ENCODE peak calls at places on chromosomes 2 and 18, in nine cellular contexts. G is Panc1; O is trophoblast cell; Y is activated naive CD4-positive, alpha-beta T cell treated with Interleukin-2 at 50 U/mL for 16 hours; C is NCI-H1092; P is AG04449; L is hippocampal formation; V is HT1080; H is activated effector memory CD4-positive, alpha-beta T cell treated with Interleukin-2 at 50 U/mL for 16 hours. W is an unnamed sample.

GRCh38 chr2:174076948-174077347 is 111.8 kb upstream of the SP3 start:
- DNase-seq in G (no peak), O (no peak), Y (no peak), C (no peak), P (no peak), L (no peak), V (no peak), H (no peak), W (no peak)

GRCh38 chr18:12598181-12598921 is 59.6 kb downstream of the SPIRE1 start:
- DNase-seq in G (no peak), O (peak; percentile 78), Y (no peak), C (no peak), P (no peak), L (no peak), V (peak; percentile 61), H (no peak), W (no peak)

GRCh38 chr18:45014047-45014501 is 333.4 kb downstream of the SETBP1 start:
- DNase-seq in G (no peak), O (peak; percentile 75), Y (no peak), C (no peak), P (peak; percentile 53), L (no peak), V (peak; percentile 93), H (no peak), W (peak; percentile 73)

GRCh38 chr2:190637331-190637734 is 11.6 kb upstream of the NAB1 start:
- DNase-seq in G (no peak), O (no peak), Y (no peak), C (no peak), P (peak; percentile 23), L (no peak), V (no peak), H (no peak), W (peak; percentile 71)

GRCh38 chr2:74238879-74239278 is 40.5 kb downstream of the MTHFD2 start:
- DNase-seq in G (no peak), O (no peak), Y (no peak), C (no peak), P (no peak), L (no peak), V (peak; percentile 69), H (no peak), W (no peak)

GRCh38 chr2:57490746-57491145 is 555.9 kb upstream of the VRK2 start:
- DNase-seq in G (no peak), O (no peak), Y (no peak), C (no peak), P (no peak), L (no peak), V (no peak), H (no peak), W (no peak)

GRCh38 chr2:20188851-20189250 is 36.1 kb downstream of the SDC1 start:
- DNase-seq in G (no peak), O (no peak), Y (no peak), C (no peak), P (no peak), L (no peak), V (no peak), H (no peak), W (no peak)

GRCh38 chr2:64348386-64349142 is 105.4 kb upstream of the LGALSL start:
- DNase-seq in G (no peak), O (no peak), Y (no peak), C (no peak), P (no peak), L (no peak), V (peak; percentile 45), H (no peak), W (no peak)

GRCh38 chr2:10382313-10383061 is 65.6 kb downstream of the ODC1 start:
- DNase-seq in G (no peak), O (peak; percentile 20), Y (peak; percentile 21), C (no peak), P (no peak), L (no peak), V (no peak), H (peak; percentile 27), W (no peak)

GRCh38 chr18:56068030-56068671 is 480.2 kb upstream of the TCF4 start:
- DNase-seq in G (no peak), O (no peak), Y (no peak), C (no peak), P (peak; percentile 77), L (no peak), V (peak; percentile 86), H (no peak), W (peak; percentile 72)

GRCh38 chr2:33589444-33589843 is 9.7 kb downstream of the FAM98A start:
- DNase-seq in G (no peak), O (no peak), Y (no peak), C (no peak), P (no peak), L (no peak), V (no peak), H (no peak), W (no peak)

GRCh38 chr2:45046786-45047185 is 37.5 kb upstream of the SIX2 start:
- DNase-seq in G (no peak), O (no peak), Y (no peak), C (no peak), P (no peak), L (no peak), V (no peak), H (no peak), W (no peak)

GRCh38 chr2:215812966-215813365 is 200.4 kb downstream of the MREG start:
- DNase-seq in G (no peak), O (peak; percentile 23), Y (no peak), C (no peak), P (no peak), L (no peak), V (peak; percentile 38), H (no peak), W (no peak)

GRCh38 chr2:72579595-72580180 is 246.1 kb downstream of the EXOC6B start:
- DNase-seq in G (no peak), O (peak; percentile 70), Y (no peak), C (peak; percentile 22), P (no peak), L (peak; percentile 75), V (peak; percentile 34), H (no peak), W (peak; percentile 18)

GRCh38 chr2:3633089-3633981 is 24.7 kb upstream of the ALLC start:
- DNase-seq in G (no peak), O (no peak), Y (no peak), C (no peak), P (no peak), L (no peak), V (peak; percentile 55), H (no peak), W (no peak)

GRCh38 chr2:71888741-71889445 is 258.8 kb downstream of the CYP26B1 start:
- DNase-seq in G (no peak), O (no peak), Y (no peak), C (no peak), P (no peak), L (no peak), V (peak; percentile 31), H (no peak), W (no peak)

GRCh38 chr18:12257996-12258718 is 4.0 kb downstream of the CIDEA start:
- DNase-seq in G (no peak), O (peak; percentile 42), Y (no peak), C (no peak), P (no peak), L (no peak), V (no peak), H (no peak), W (no peak)